ENCODE peak calls at places on chromosomes 3 and 15, in seven cellular contexts. R is IMR-90, O is HCT116, V is GM12878, A is HepG2, L is K562, E is H1. M is an unnamed sample. For H3K4me1, the result is how much of the 10 kb centered on the place peaks cover.

GRCh38 chr15:95972136-95972553 is 358.4 kb upstream of the NR2F2 start:
- DNase-seq in R (peak), O (no peak), V (no peak), A (no peak), L (peak), E (no peak), M (no peak)

GRCh38 chr15:61339526-61339925 is 110.4 kb upstream of the RORA start:
- DNase-seq in R (no peak), O (no peak), V (no peak), A (no peak), L (no peak), E (no peak), M (no peak)

GRCh38 chr3:194233150-194233549 is 97.2 kb downstream of the HES1 start:
- DNase-seq in R (no peak), O (no peak), V (no peak), A (no peak), L (no peak), E (no peak), M (no peak)

GRCh38 chr3:40020689-40021088 is 211.3 kb downstream of the MYRIP start:
- DNase-seq in R (no peak), O (no peak), V (no peak), A (no peak), L (no peak), E (no peak), M (no peak)

GRCh38 chr15:53837263-53837662 is 77.8 kb upstream of the WDR72 start:
- DNase-seq in R (no peak), O (no peak), V (no peak), A (peak), L (no peak), E (no peak), M (no peak)

GRCh38 chr3:71050521-71051258 is 532.8 kb downstream of the FOXP1 start:
- DNase-seq in R (peak), O (no peak), V (no peak), A (peak), L (peak), E (no peak), M (peak)

GRCh38 chr15:90598679-90599078 is 69.0 kb downstream of the CRTC3 start:
- DNase-seq in R (no peak), O (no peak), V (no peak), A (no peak), L (no peak), E (no peak), M (no peak)

GRCh38 chr15:92711457-92711831 is 55.9 kb upstream of the FAM174B start:
- DNase-seq in R (no peak), O (no peak), V (no peak), A (no peak), L (no peak), E (peak), M (no peak)

GRCh38 chr3:72571638-72572114 is 276.6 kb downstream of the SHQ1 start:
- DNase-seq in R (no peak), O (no peak), V (no peak), A (peak), L (no peak), E (no peak), M (no peak)

GRCh38 chr3:131072099-131072559 is 45.5 kb downstream of the NEK11 start:
- DNase-seq in R (peak), O (no peak), V (no peak), A (no peak), L (peak), E (no peak), M (peak)

GRCh38 chr15:40369474-40369869 is 11.5 kb downstream of the DISP2 start:
- DNase-seq in R (no peak), O (no peak), V (no peak), A (no peak), L (no peak), E (no peak), M (no peak)

GRCh38 chr3:176867681-176868663 is 329.3 kb downstream of the TBL1XR1 start:
- DNase-seq in R (no peak), O (no peak), V (no peak), A (no peak), L (no peak), E (no peak), M (no peak)

GRCh38 chr3:4533489-4534443 is 40.6 kb downstream of the ITPR1 start:
- DNase-seq in R (no peak), O (no peak), V (no peak), A (peak), L (peak), E (no peak), M (peak)

GRCh38 chr3:141726483-141726882 is 11.6 kb upstream of the RNF7 start:
- DNase-seq in R (no peak), O (no peak), V (no peak), A (no peak), L (no peak), E (no peak), M (no peak)

GRCh38 chr3:104510091-104510860 is 856.4 kb upstream of the ALCAM start:
- DNase-seq in R (no peak), O (no peak), V (no peak), A (no peak), L (no peak), E (no peak), M (no peak)

GRCh38 chr3:45929042-45929679 is 14.1 kb upstream of the CXCR6 start:
- DNase-seq in R (peak), O (peak), V (no peak), A (peak), L (peak), E (peak), M (peak)

GRCh38 chr15:65773386-65774111 is 18.5 kb downstream of the DENND4A start:
- DNase-seq in R (no peak), O (no peak), V (peak), A (no peak), L (no peak), E (no peak), M (no peak)

GRCh38 chr15:65769482-65769881 is 22.6 kb downstream of the DENND4A start:
- DNase-seq in R (no peak), O (no peak), V (no peak), A (no peak), L (no peak), E (no peak), M (no peak)

GRCh38 chr15:65771870-65772269 is 20.2 kb downstream of the DENND4A start:
- DNase-seq in R (no peak), O (no peak), V (no peak), A (no peak), L (no peak), E (no peak), M (no peak)

GRCh38 chr15:65777053-65777452 is 15.0 kb downstream of the DENND4A start:
- DNase-seq in R (no peak), O (no peak), V (no peak), A (no peak), L (no peak), E (no peak), M (no peak)

DNA sequence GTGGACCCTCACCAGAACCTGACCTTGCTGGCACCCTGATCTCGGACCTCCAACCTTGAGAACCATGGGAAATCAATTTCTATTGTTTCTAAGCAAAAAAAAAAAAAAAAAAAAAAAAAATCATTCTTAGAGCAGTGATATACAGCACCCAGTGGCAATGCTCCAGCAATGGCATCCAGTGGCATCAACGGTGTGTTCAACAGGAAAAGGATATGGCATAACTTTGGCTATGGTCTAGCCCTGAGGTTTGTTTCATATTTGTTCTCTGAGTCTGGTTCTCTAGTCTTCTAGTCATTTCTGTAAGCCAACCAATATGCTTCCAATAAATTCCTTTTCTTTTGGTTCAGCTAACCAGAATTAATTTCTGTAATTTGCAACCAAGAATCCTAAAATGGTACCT is 19.2 kb downstream of the DENND4A start:
- DNase-seq in R (no peak), O (no peak), V (no peak), A (no peak), L (no peak), E (no peak), M (no peak)
- H3K4me1 ChIP-seq in R (under half), O (under half), V (under half), A (under half), L (under half), E (under half), M (under half)

DNA sequence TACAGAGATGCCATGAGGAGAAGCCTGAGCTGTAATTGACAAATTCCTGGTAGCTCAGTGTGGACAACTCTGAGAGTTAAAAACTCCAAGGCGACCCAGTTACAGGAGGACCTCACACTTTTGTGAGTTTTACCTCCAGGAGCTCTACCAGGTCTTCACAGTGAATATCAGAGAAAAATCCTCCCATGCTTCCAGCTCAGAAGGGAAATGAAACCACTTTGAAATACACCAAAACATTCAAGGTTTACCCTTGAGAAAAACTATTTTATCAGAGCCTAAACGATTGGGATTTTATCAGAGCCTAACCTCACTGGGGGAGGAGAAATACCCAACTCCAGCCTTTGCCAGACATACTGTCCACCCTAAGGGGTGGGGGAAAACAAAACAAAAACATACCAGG is 52.4 kb downstream of the MCCC1 start:
- DNase-seq in R (no peak), O (no peak), V (no peak), A (no peak), L (no peak), E (no peak), M (no peak)
- H3K9ac ChIP-seq in R (no peak), O (no peak), V (no peak), A (no peak), L (no peak), E (no peak), M (no peak)

GRCh38 chr15:31079519-31079918 is 22.0 kb downstream of the TRPM1 start:
- DNase-seq in R (peak), O (no peak), V (no peak), A (no peak), L (no peak), E (no peak), M (no peak)

GRCh38 chr15:31078461-31078860 is 23.1 kb downstream of the TRPM1 start:
- DNase-seq in R (no peak), O (no peak), V (no peak), A (no peak), L (no peak), E (peak), M (no peak)

GRCh38 chr15:31077981-31078380 is 23.5 kb downstream of the TRPM1 start:
- DNase-seq in R (no peak), O (no peak), V (no peak), A (no peak), L (no peak), E (no peak), M (no peak)

GRCh38 chr15:31074321-31074720 is 27.2 kb downstream of the TRPM1 start:
- DNase-seq in R (no peak), O (no peak), V (no peak), A (no peak), L (no peak), E (no peak), M (no peak)

GRCh38 chr15:31077181-31077580 is 24.3 kb downstream of the TRPM1 start:
- DNase-seq in R (no peak), O (no peak), V (no peak), A (no peak), L (no peak), E (peak), M (no peak)
- TF ChIP-seq POLR2A in R (no peak), O (no peak), V (no peak), A (no peak), L (no peak), E (no peak), M (no peak)

DNA sequence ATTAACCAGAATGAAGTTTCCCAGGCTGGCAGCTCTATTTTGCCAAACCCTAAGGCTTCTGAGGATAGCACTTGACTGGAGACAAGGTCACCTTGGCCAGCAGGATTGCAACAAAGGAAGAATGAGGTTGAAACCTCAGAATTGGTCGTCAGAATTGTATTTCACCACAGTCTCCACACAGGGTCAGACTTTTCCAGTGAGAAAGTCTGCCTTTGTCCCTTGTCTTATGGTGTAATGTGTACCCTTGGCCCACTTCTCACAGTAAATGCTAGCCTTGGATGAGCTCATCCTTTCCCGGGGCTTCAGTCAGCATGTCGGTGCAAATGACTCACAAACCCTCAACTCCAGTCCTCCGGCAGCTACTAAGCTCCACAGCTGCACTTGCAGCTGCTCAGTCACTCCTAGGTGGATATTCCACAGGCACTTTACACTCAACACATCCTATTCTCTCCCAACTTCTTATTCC is 19.7 kb downstream of the SSR3 start:
- DNase-seq in R (peak), O (peak), V (no peak), A (peak), L (peak), E (no peak), M (peak)
- H3K4me1 ChIP-seq in R (under half), O (under half), V (under half), A (half or more), L (under half), E (under half), M (under half)

GRCh38 chr3:157111578-157111977 is 48.4 kb downstream of the CCNL1 start:
- DNase-seq in R (no peak), O (no peak), V (no peak), A (no peak), L (no peak), E (no peak), M (no peak)

GRCh38 chr3:157110761-157111238 is 49.1 kb downstream of the CCNL1 start:
- DNase-seq in R (no peak), O (no peak), V (no peak), A (no peak), L (peak), E (no peak), M (no peak)

GRCh38 chr3:157107644-157108133 is 52.3 kb downstream of the CCNL1 start:
- DNase-seq in R (no peak), O (no peak), V (no peak), A (no peak), L (peak), E (no peak), M (no peak)

GRCh38 chr3:157107037-157107436 is 52.9 kb downstream of the CCNL1 start:
- DNase-seq in R (no peak), O (no peak), V (no peak), A (no peak), L (no peak), E (no peak), M (no peak)

GRCh38 chr3:157109267-157110141 is 50.4 kb downstream of the CCNL1 start:
- DNase-seq in R (no peak), O (no peak), V (no peak), A (no peak), L (peak), E (no peak), M (no peak)
- H3K9ac ChIP-seq in R (no peak), O (no peak), V (no peak), A (no peak), L (peak), E (no peak), M (no peak)

GRCh38 chr3:133413166-133414020 is 13.5 kb downstream of the BFSP2 start:
- DNase-seq in R (peak), O (no peak), V (no peak), A (no peak), L (no peak), E (no peak), M (no peak)

GRCh38 chr3:133410191-133410892 is 10.5 kb downstream of the BFSP2 start:
- DNase-seq in R (no peak), O (no peak), V (no peak), A (no peak), L (no peak), E (no peak), M (no peak)

GRCh38 chr3:133418361-133418760 is 18.5 kb downstream of the BFSP2 start:
- DNase-seq in R (no peak), O (no peak), V (no peak), A (no peak), L (no peak), E (no peak), M (no peak)

GRCh38 chr3:133412511-133413165 is 12.8 kb downstream of the BFSP2 start:
- DNase-seq in R (peak), O (no peak), V (no peak), A (no peak), L (no peak), E (no peak), M (no peak)

GRCh38 chr3:133414021-133414392 is 14.2 kb downstream of the BFSP2 start:
- DNase-seq in R (no peak), O (no peak), V (no peak), A (no peak), L (no peak), E (no peak), M (no peak)
- TF ChIP-seq POLR2A in R (no peak), O (no peak), V (no peak), A (no peak), L (no peak), E (no peak), M (no peak)

DNA sequence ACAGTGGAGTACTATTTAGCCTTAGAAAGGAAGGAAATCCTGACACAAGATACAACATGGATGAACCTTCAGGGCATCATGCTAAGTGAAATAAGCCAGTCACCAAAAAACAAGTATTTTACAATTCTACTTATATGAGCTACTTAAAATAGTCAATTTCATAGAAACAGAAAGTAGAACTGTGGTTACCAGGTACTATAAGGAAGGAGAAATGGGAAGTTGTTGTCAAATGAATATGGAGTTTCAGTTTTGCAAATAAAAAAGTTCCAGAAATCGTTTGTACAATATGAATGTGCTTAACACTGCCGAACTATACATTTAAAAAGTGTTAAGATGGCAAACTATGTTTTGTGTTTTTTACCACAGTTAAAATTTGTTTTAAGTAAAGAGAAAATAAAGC is 26.8 kb downstream of the TRANK1 start:
- DNase-seq in R (no peak), O (no peak), V (peak), A (no peak), L (no peak), E (no peak), M (no peak)
- H3K4me1 ChIP-seq in R (under half), O (under half), V (under half), A (under half), L (under half), E (under half), M (under half)

DNA sequence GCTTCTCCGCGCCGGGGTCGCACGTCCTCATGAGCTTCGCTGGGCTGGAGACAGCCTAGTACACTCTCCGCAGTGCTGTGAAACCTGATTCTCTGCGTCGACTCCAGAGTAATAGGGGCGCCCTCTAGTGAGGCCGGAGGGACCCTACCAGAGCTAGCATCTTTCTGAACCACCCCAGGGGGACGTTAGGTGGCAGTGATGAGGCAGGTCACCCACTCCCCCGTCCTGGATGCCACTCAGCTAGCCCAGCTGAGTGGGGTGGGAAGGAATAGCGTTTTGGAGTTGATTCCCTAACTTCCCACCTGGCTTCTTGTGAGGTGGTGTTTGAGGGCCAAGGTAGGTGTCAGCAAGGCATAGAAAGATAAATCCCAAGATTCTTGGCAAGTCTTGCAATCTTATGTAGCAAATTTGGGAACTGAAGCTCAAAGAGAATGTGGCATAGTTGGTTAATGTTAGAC is 4.0 kb downstream of the DUOXA2 start:
- DNase-seq in R (peak), O (peak), V (peak), A (peak), L (peak), E (peak), M (peak)
- H3K9ac ChIP-seq in R (no peak), O (no peak), V (no peak), A (no peak), L (no peak), E (no peak), M (no peak)

GRCh38 chr3:38453075-38453913 is at the start of gene ACVR2B:
- DNase-seq in R (peak), O (peak), V (no peak), A (peak), L (peak), E (peak), M (peak)

GRCh38 chr3:38454884-38455638 is 1.4 kb downstream of the ACVR2B start:
- DNase-seq in R (peak), O (no peak), V (no peak), A (peak), L (peak), E (peak), M (peak)

GRCh38 chr3:38453914-38454178 is 156 bp downstream of the ACVR2B start:
- DNase-seq in R (no peak), O (no peak), V (no peak), A (no peak), L (no peak), E (no peak), M (no peak)

GRCh38 chr3:38455639-38456430 is 2.1 kb downstream of the ACVR2B start:
- DNase-seq in R (peak), O (no peak), V (no peak), A (no peak), L (peak), E (no peak), M (no peak)

DNA sequence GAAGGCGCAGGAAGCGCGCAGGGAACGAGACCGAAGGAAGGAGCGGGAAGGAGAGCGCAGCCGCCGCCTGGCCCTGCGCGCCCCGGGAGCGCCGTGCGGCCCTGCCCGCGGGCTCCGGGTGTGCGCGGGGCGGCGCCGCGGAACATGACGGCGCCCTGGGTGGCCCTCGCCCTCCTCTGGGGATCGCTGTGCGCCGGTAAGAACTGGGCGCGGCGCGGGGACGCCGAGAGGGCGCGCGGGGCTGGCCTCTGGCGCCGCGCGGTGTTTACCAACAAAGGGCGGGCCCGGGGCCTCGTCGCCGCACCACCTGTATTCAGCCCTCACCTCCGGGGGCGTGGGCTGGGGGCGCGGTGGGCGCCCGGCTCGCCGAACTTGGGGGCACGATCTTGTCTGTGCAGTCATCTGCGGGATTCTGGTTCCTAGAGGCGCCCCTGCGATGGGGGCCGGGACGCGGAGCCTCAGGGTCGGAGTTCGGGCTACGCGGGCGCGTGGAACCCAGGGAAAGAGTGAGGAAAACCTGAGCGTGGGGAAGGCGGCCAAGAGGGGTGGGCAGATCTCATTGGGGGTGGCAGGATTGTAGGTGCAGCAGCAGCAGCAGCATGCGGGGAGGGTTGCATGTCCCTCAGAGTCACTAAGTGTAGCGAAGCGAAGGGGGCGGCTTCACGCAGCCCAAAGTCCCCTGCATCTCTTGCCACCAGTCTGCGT is 641 bp downstream of the ACVR2B start:
- DNase-seq in R (peak), O (no peak), V (no peak), A (no peak), L (peak), E (peak), M (peak)
- TF ChIP-seq POLR2A in R (no peak), O (peak), V (peak), A (peak), L (peak), E (no peak), M (no peak)

GRCh38 chr3:37149246-37149645 is 25.1 kb downstream of the LRRFIP2 start:
- DNase-seq in R (no peak), O (no peak), V (no peak), A (no peak), L (no peak), E (no peak), M (no peak)
- H3K4me1 ChIP-seq in R (under half), O (under half), V (under half), A (under half), L (under half), E (under half), M (under half)